ENCODE peak calls at places on chromosomes 13 and 19, in eight cellular contexts. S, U, K, V, W, N, G and M are unnamed samples.

GRCh38 chr19:46916971-46917370 is 56.2 kb downstream of the ARHGAP35 start:
- DNase-seq in S (no peak), U (no peak), K (no peak), V (no peak), W (no peak), N (no peak), G (no peak), M (no peak)

GRCh38 chr13:82688400-82688999 is 1193.8 kb downstream of the SLITRK1 start:
- DNase-seq in S (peak), U (no peak), K (no peak), V (no peak), W (peak), N (no peak), G (no peak), M (no peak)

GRCh38 chr19:15962319-15962718 is 13.5 kb downstream of the OR10H4 start:
- DNase-seq in S (no peak), U (no peak), K (no peak), V (no peak), W (no peak), N (no peak), G (no peak), M (no peak)

GRCh38 chr19:21758296-21758695 is 9.1 kb downstream of the ZNF100 start:
- DNase-seq in S (no peak), U (no peak), K (no peak), V (no peak), W (peak), N (no peak), G (no peak), M (no peak)

GRCh38 chr19:19053508-19054314 is 10.1 kb upstream of the SLC25A42 start:
- DNase-seq in S (peak), U (no peak), K (peak), V (peak), W (peak), N (peak), G (peak), M (peak)

GRCh38 chr19:2577722-2578335 is 101.9 kb downstream of the GADD45B start:
- DNase-seq in S (no peak), U (no peak), K (no peak), V (no peak), W (no peak), N (no peak), G (no peak), M (no peak)

GRCh38 chr13:19764237-19764636 is 18.5 kb downstream of the PSPC1 start:
- DNase-seq in S (no peak), U (no peak), K (no peak), V (no peak), W (no peak), N (no peak), G (no peak), M (no peak)

GRCh38 chr19:31418692-31419430 is 69.6 kb upstream of the TSHZ3 start:
- DNase-seq in S (no peak), U (no peak), K (no peak), V (no peak), W (no peak), N (no peak), G (no peak), M (no peak)